ENCODE peak calls at places on chromosome 6, in six cellular contexts. R is A549, U is GM12878, F is breast epithelium, E is transverse colon, T is prostate gland. J is an unnamed sample.
A peak's percentile ranks its signal among the peaks of the same experiment; 100 is the strongest.

GRCh38 chr6:52063584-52064400 is 23.6 kb downstream of the PKHD1 start:
- DNase-seq in R (peak; percentile 36), U (peak; percentile 42), F (no peak), E (peak; percentile 56), T (no peak), J (peak; percentile 53)

GRCh38 chr6:159106627-159107241 is 61.9 kb upstream of the TAGAP start:
- DNase-seq in R (peak; percentile 59), U (peak; percentile 92), F (no peak), E (peak; percentile 83), T (peak; percentile 50), J (peak; percentile 89)

GRCh38 chr6:115691433-115691832 is 369.3 kb downstream of the FRK start:
- DNase-seq in R (no peak), U (no peak), F (no peak), E (no peak), T (no peak), J (peak; percentile 61)

GRCh38 chr6:137717074-137718073 is 149.7 kb upstream of the TNFAIP3 start:
- DNase-seq in R (no peak), U (no peak), F (no peak), E (no peak), T (no peak), J (no peak)

GRCh38 chr6:2309138-2309537 is 63.7 kb upstream of the GMDS start:
- DNase-seq in R (no peak), U (no peak), F (no peak), E (no peak), T (no peak), J (no peak)

GRCh38 chr6:113776998-113777397 is 80.1 kb upstream of the MARCKS start:
- DNase-seq in R (no peak), U (no peak), F (no peak), E (no peak), T (no peak), J (no peak)

GRCh38 chr6:35091353-35092083 is 49.6 kb downstream of the TCP11 start:
- DNase-seq in R (no peak), U (no peak), F (no peak), E (no peak), T (no peak), J (no peak)

GRCh38 chr6:109315331-109316129 is 66.7 kb downstream of the CD164 start:
- DNase-seq in R (no peak), U (no peak), F (no peak), E (no peak), T (no peak), J (no peak)

DNA sequence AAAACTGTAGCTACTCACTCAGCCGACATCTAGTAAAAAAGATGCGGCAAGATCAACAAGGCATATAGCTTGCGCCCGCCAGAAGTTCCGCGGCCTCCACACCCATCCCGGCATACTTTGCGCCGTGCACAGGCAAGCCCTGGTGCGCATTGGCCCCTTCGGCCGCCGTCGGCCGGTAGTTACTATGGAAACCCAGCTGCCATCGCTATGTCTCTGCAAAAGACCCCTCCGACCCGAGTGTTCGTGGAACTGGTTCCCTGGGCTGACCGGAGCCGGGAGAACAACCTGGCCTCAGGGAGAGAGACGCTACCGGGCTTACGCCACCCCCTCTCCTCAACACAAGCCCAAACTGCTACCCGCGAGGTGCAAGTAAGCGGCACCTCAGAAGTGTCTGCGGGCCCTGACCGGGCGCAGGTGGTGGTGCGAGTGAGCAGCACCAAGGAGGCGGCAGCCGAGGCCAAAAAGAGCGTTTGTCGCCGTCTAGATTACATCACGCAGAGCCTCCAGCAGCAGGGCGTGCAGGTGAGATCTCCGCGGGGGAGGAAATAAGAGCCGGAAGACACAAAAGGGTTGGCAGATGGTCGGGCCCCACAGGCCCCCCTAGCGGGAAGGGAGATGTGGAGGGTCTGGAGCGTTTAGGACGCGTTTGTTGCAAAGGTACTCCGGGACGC is at the start of gene IRAK1BP1:
- DNase-seq in R (peak; percentile 85), U (peak; percentile 49), F (peak; percentile 58), E (peak; percentile 86), T (peak; percentile 81), J (peak; percentile 91)
- TF ChIP-seq POLR2A in R (peak; percentile 60), U (peak; percentile 80), F (no peak), E (no peak), T (no peak), J (peak; percentile 82)

DNA sequence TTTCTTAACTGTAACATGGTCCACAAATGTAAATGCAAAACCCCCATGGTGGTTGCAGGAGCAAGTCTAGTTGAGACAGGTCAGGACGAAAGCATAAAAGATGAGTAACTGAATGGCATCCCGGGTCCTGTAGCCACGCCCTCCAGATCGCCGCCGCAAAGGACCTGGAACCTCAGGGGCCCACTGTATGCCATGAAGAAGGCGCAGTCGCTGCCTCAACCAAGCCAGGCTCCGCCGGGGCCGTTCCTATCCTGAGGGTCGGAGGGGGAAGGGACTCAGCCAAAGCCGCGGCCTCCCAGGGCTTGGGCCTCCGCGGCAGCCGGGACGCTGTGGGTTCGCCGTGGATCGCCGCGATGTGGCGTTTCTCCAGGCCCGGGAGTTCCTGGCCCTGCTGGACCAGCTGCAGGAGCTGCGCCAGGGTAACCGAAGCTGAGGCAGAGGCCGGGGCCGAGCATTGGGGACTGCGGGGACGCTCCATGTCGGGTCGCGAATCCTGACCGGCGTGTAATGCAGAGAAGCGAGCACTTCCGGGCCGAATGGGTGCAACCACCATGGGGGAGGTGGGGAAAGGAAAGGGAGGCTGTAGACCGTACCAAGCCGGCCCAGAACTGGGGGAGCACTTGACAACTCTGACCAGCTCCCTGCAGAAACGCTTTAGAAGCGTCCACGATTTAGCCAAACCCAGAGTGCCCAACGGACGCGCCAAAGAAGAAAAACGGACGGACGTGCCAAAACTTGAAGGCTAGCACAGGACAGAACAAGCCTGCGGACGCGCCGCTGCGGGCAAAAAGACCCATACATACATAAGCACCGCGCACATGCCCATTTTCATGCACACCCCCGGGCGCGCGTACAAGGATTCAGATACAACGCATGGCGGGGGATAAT is 11.1 kb downstream of the RPL7L1 start:
- DNase-seq in R (peak; percentile 95), U (peak; percentile 89), F (peak; percentile 84), E (peak; percentile 95), T (peak; percentile 91), J (peak; percentile 94)
- TF ChIP-seq POLR2A in R (peak; percentile 80), U (peak; percentile 98), F (peak; percentile 41), E (peak; percentile 94), T (peak; percentile 49), J (peak; percentile 91)

GRCh38 chr6:134171517-134171916 is 119.1 kb upstream of the SLC2A12 start:
- DNase-seq in R (no peak), U (no peak), F (no peak), E (no peak), T (no peak), J (no peak)
- TF ChIP-seq POLR2A in R (no peak), U (no peak), F (no peak), E (peak; percentile 8), T (no peak), J (peak; percentile 44)

GRCh38 chr6:79070206-79070825 is 7.7 kb downstream of the PHIP start:
- DNase-seq in R (no peak), U (no peak), F (no peak), E (no peak), T (no peak), J (no peak)

GRCh38 chr6:79064635-79065034 is 13.4 kb downstream of the PHIP start:
- DNase-seq in R (no peak), U (no peak), F (no peak), E (no peak), T (no peak), J (no peak)

GRCh38 chr6:79066330-79066729 is 11.7 kb downstream of the PHIP start:
- DNase-seq in R (no peak), U (no peak), F (no peak), E (no peak), T (no peak), J (no peak)

GRCh38 chr6:79065232-79065631 is 12.8 kb downstream of the PHIP start:
- DNase-seq in R (no peak), U (no peak), F (no peak), E (no peak), T (no peak), J (no peak)

DNA sequence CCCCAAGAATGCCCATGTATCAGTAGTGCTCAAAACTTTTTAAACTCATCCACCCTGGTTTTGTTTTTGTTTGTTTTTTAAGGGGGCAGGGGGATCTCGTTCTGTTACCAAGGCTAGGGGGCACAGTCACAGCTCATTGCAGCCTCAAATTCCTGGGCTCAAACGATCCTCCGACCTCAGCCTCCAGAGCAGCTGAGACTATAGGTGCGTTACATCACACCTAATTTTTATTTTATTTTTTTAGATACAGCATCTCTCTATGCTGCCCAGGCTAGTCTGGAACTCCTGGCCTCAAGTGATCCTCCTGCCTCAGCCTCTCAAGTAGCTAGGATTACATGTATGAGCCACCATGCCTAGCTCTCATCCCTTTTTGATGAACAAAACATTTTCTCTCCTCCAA is 11.2 kb downstream of the PHIP start:
- DNase-seq in R (no peak), U (no peak), F (no peak), E (no peak), T (no peak), J (no peak)
- TF ChIP-seq POLR2A in R (no peak), U (no peak), F (no peak), E (no peak), T (no peak), J (no peak)

GRCh38 chr6:167795874-167796667 is 30.6 kb upstream of the AFDN start:
- DNase-seq in R (no peak), U (no peak), F (peak; percentile 75), E (peak; percentile 61), T (peak; percentile 81), J (no peak)
- TF ChIP-seq POLR2A in R (no peak), U (no peak), F (no peak), E (no peak), T (no peak), J (no peak)

GRCh38 chr6:71406871-71407860 is 118.6 kb downstream of the OGFRL1 start:
- DNase-seq in R (peak; percentile 80), U (no peak), F (no peak), E (no peak), T (no peak), J (no peak)
- TF ChIP-seq POLR2A in R (no peak), U (no peak), F (no peak), E (no peak), T (no peak), J (no peak)